ENCODE peak calls at places on chromosomes 6 and 20, in four cellular contexts. R is transverse colon, E is HCT116, Z is body of pancreas. L is an unnamed sample. For H3K36me3, the result is how much of the 10 kb centered on the place peaks cover.

GRCh38 chr6:45655630-45656422 is 278.1 kb upstream of the SUPT3H start:
- DNase-seq in R (no peak), E (peak), Z (no peak), L (no peak)

GRCh38 chr6:161211380-161212035 is 62.4 kb downstream of the AGPAT4 start:
- DNase-seq in R (no peak), E (peak), Z (no peak), L (no peak)

GRCh38 chr6:33073431-33073871 is at the start of gene HLA-DPA1:
- DNase-seq in R (peak), E (peak), Z (no peak), L (no peak)

GRCh38 chr6:12909828-12910227 is 193.3 kb downstream of the PHACTR1 start:
- DNase-seq in R (no peak), E (no peak), Z (no peak), L (no peak)

GRCh38 chr6:128558021-128558420 is 37.6 kb upstream of the PTPRK start:
- DNase-seq in R (no peak), E (no peak), Z (no peak), L (no peak)

GRCh38 chr6:155194399-155194798 is 69.4 kb upstream of the CLDN20 start:
- DNase-seq in R (no peak), E (no peak), Z (no peak), L (no peak)

GRCh38 chr20:62479218-62479617 is 3.4 kb upstream of the GATA5 start:
- DNase-seq in R (no peak), E (no peak), Z (no peak), L (no peak)

GRCh38 chr6:158684311-158684710 is 34.5 kb downstream of the SYTL3 start:
- DNase-seq in R (no peak), E (no peak), Z (no peak), L (peak)

GRCh38 chr6:104537185-104537584 is 322.5 kb downstream of the HACE1 start:
- DNase-seq in R (no peak), E (no peak), Z (no peak), L (no peak)

GRCh38 chr20:53149652-53150205 is 177.6 kb downstream of the TSHZ2 start:
- DNase-seq in R (no peak), E (no peak), Z (no peak), L (no peak)
- TF ChIP-seq POLR2A in R (no peak), E (no peak), Z (no peak), L (no peak)

GRCh38 chr20:34491932-34492509 is 24.2 kb upstream of the DYNLRB1 start:
- DNase-seq in R (no peak), E (no peak), Z (no peak), L (no peak)
- H3K36me3 ChIP-seq in R (under half), E (under half), Z (under half), L (under half)

DNA sequence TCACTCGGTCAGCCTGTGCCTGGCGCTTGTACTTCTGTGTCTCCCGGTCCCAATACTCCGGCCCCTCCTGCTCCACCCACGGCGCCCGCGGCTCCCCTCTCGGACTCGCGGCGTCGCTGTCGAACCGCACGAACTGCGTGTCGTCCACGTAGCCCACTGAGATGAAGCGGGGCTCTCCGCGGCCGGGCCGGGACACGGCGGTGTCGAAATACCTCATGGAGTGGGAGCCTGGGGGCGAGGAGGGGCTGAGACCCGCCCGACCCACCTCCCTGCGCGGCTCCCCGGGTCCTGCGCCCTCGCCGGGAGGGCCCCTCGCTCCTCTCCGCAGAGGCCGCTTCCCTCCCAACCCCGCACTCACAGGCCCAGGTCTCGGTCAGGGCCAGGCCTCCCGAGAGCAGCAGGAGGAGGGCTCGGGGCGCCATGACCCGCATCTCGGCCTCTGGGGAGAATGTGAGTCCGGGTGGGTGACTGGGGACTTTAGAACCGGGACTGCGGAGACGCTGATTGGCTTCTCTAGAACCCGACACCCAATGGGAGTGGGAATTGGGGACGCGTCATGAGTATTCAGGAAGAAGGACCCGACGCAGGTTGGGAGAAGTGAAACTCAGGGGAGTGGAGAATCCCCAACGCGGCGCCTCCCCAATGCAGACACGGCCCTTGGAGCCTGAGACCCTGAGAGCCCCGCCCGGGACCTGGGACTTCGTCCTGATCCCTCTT is at the start of gene HLA-C:
- DNase-seq in R (peak), E (peak), Z (peak), L (peak)
- TF ChIP-seq POLR2A in R (peak), E (peak), Z (peak), L (peak)

GRCh38 chr6:152122434-152122833 is 315.0 kb downstream of the ESR1 start:
- DNase-seq in R (no peak), E (no peak), Z (no peak), L (no peak)
- H3K36me3 ChIP-seq in R (under half), E (under half), Z (under half), L (under half)

L was measured in right lobe of liver.